ENCODE peak calls at places on chromosome 13, in ten cellular contexts. One of them, this sample, is unnamed.

GRCh38 chr13:51955281-51955771 is 55.9 kb downstream of the ATP7B start:
- DNase-seq in IMR-90: no peak
- DNase-seq in K562: peak; percentile 31
- DNase-seq in heart left ventricle: no peak
- DNase-seq in uterus: no peak
- DNase-seq in adrenal gland: no peak
- DNase-seq in HCT116: no peak
- DNase-seq in tibial nerve: no peak
- DNase-seq in stomach: no peak
- DNase-seq in gastrocnemius medialis: peak; percentile 6
- DNase-seq in this sample: no peak

GRCh38 chr13:76286178-76286577 is 600.0 kb downstream of the KCTD12 start:
- DNase-seq in IMR-90: peak; percentile 50
- DNase-seq in K562: no peak
- DNase-seq in heart left ventricle: no peak
- DNase-seq in uterus: no peak
- DNase-seq in adrenal gland: no peak
- DNase-seq in HCT116: no peak
- DNase-seq in tibial nerve: no peak
- DNase-seq in stomach: no peak
- DNase-seq in gastrocnemius medialis: no peak
- DNase-seq in this sample: peak; percentile 18

GRCh38 chr13:34035676-34036325 is 217.9 kb downstream of the RFC3 start:
- DNase-seq in IMR-90: no peak
- DNase-seq in K562: no peak
- DNase-seq in heart left ventricle: no peak
- DNase-seq in uterus: no peak
- DNase-seq in adrenal gland: no peak
- DNase-seq in HCT116: no peak
- DNase-seq in tibial nerve: no peak
- DNase-seq in stomach: no peak
- DNase-seq in gastrocnemius medialis: no peak
- DNase-seq in this sample: no peak

GRCh38 chr13:22455036-22455435 is 725.7 kb upstream of the SGCG start:
- DNase-seq in IMR-90: no peak
- DNase-seq in K562: no peak
- DNase-seq in heart left ventricle: no peak
- DNase-seq in uterus: no peak
- DNase-seq in adrenal gland: no peak
- DNase-seq in HCT116: no peak
- DNase-seq in tibial nerve: no peak
- DNase-seq in stomach: no peak
- DNase-seq in gastrocnemius medialis: no peak
- DNase-seq in this sample: no peak

GRCh38 chr13:37484056-37484455 is 114.5 kb downstream of the POSTN start:
- DNase-seq in IMR-90: no peak
- DNase-seq in K562: no peak
- DNase-seq in heart left ventricle: no peak
- DNase-seq in uterus: no peak
- DNase-seq in adrenal gland: no peak
- DNase-seq in HCT116: no peak
- DNase-seq in tibial nerve: no peak
- DNase-seq in stomach: no peak
- DNase-seq in gastrocnemius medialis: no peak
- DNase-seq in this sample: no peak

GRCh38 chr13:98520674-98521449 is 56.0 kb downstream of the STK24 start:
- DNase-seq in IMR-90: no peak
- DNase-seq in K562: no peak
- DNase-seq in heart left ventricle: no peak
- DNase-seq in uterus: no peak
- DNase-seq in adrenal gland: no peak
- DNase-seq in HCT116: no peak
- DNase-seq in tibial nerve: no peak
- DNase-seq in stomach: no peak
- DNase-seq in gastrocnemius medialis: no peak
- DNase-seq in this sample: no peak

GRCh38 chr13:114080739-114081561 is 51.5 kb downstream of the RASA3 start:
- DNase-seq in IMR-90: no peak
- DNase-seq in K562: no peak
- DNase-seq in heart left ventricle: peak; percentile 15
- DNase-seq in uterus: peak; percentile 13
- DNase-seq in adrenal gland: peak; percentile 48
- DNase-seq in HCT116: no peak
- DNase-seq in tibial nerve: no peak
- DNase-seq in stomach: no peak
- DNase-seq in gastrocnemius medialis: no peak
- DNase-seq in this sample: no peak

GRCh38 chr13:61414686-61415664 is 674 bp downstream of the PCDH20 start:
- DNase-seq in IMR-90: no peak
- DNase-seq in K562: no peak
- DNase-seq in heart left ventricle: peak; percentile 25
- DNase-seq in uterus: peak; percentile 21
- DNase-seq in adrenal gland: peak; percentile 55
- DNase-seq in HCT116: no peak
- DNase-seq in tibial nerve: no peak
- DNase-seq in stomach: peak; percentile 65
- DNase-seq in gastrocnemius medialis: no peak
- DNase-seq in this sample: peak; percentile 48

GRCh38 chr13:50153401-50153800 is 138.2 kb downstream of the KCNRG start:
- DNase-seq in IMR-90: no peak
- DNase-seq in K562: no peak
- DNase-seq in heart left ventricle: no peak
- DNase-seq in uterus: no peak
- DNase-seq in adrenal gland: no peak
- DNase-seq in HCT116: no peak
- DNase-seq in tibial nerve: no peak
- DNase-seq in stomach: no peak
- DNase-seq in gastrocnemius medialis: no peak
- DNase-seq in this sample: no peak

GRCh38 chr13:50154697-50155096 is 139.5 kb downstream of the KCNRG start:
- DNase-seq in IMR-90: no peak
- DNase-seq in K562: no peak
- DNase-seq in heart left ventricle: no peak
- DNase-seq in uterus: no peak
- DNase-seq in adrenal gland: no peak
- DNase-seq in HCT116: no peak
- DNase-seq in tibial nerve: no peak
- DNase-seq in stomach: no peak
- DNase-seq in gastrocnemius medialis: no peak
- DNase-seq in this sample: no peak

GRCh38 chr13:50152224-50152623 is 137.0 kb downstream of the KCNRG start:
- DNase-seq in IMR-90: no peak
- DNase-seq in K562: no peak
- DNase-seq in heart left ventricle: no peak
- DNase-seq in uterus: no peak
- DNase-seq in adrenal gland: no peak
- DNase-seq in HCT116: no peak
- DNase-seq in tibial nerve: no peak
- DNase-seq in stomach: no peak
- DNase-seq in gastrocnemius medialis: no peak
- DNase-seq in this sample: no peak

GRCh38 chr13:50153888-50154287 is 138.6 kb downstream of the KCNRG start:
- DNase-seq in IMR-90: no peak
- DNase-seq in K562: no peak
- DNase-seq in heart left ventricle: no peak
- DNase-seq in uterus: no peak
- DNase-seq in adrenal gland: no peak
- DNase-seq in HCT116: no peak
- DNase-seq in tibial nerve: no peak
- DNase-seq in stomach: no peak
- DNase-seq in gastrocnemius medialis: no peak
- DNase-seq in this sample: no peak

DNA sequence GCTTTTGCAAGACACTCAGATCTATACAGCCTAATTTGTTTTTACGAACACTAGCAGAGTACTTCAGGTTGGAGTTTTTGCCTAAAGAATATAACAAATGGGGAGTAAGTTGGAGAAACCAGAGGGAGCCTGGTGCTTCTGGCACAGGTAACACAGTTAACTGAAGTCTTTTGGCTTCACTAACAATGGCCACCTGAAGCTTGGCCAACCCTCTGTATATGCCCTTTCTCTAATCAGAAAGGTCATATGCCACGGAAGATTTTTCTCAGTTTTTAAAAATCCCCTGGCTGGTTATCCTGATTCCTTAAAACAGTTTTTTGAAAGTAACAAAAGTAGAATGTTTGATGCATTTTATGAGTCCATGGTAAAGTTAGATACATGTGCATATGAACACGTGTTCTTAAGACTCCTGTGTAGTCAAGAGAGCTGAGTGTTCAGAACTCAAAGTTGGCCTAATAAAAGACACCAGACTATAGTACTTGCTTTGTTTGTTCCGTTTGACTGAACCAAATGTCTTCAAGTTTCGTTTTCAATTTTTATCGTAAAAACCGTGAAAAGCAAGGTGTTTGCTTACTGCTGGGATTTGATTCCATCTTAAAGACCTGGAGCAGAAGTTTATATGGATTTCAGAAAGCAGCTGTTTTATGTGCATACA is 137.5 kb downstream of the KCNRG start:
- DNase-seq in IMR-90: no peak
- DNase-seq in K562: no peak
- DNase-seq in heart left ventricle: no peak
- DNase-seq in uterus: no peak
- DNase-seq in adrenal gland: no peak
- DNase-seq in HCT116: no peak
- DNase-seq in tibial nerve: no peak
- DNase-seq in stomach: no peak
- DNase-seq in gastrocnemius medialis: no peak
- DNase-seq in this sample: no peak
- H3K4me3 ChIP-seq in IMR-90: no peak overlapping the region
- H3K4me3 ChIP-seq in K562: no peak overlapping the region
- H3K4me3 ChIP-seq in heart left ventricle: peak overlapping the region; percentile 15
- H3K4me3 ChIP-seq in uterus: no peak overlapping the region
- H3K4me3 ChIP-seq in adrenal gland: no peak overlapping the region
- H3K4me3 ChIP-seq in HCT116: no peak overlapping the region
- H3K4me3 ChIP-seq in tibial nerve: peak overlapping the region; percentile 9
- H3K4me3 ChIP-seq in stomach: no peak overlapping the region
- H3K4me3 ChIP-seq in gastrocnemius medialis: no peak overlapping the region
- H3K4me3 ChIP-seq in this sample: no peak overlapping the region

GRCh38 chr13:41212881-41213280 is 18.5 kb upstream of the KBTBD7 start:
- DNase-seq in IMR-90: no peak
- DNase-seq in K562: no peak
- DNase-seq in heart left ventricle: no peak
- DNase-seq in uterus: no peak
- DNase-seq in adrenal gland: no peak
- DNase-seq in HCT116: no peak
- DNase-seq in tibial nerve: no peak
- DNase-seq in stomach: no peak
- DNase-seq in gastrocnemius medialis: no peak
- DNase-seq in this sample: no peak

GRCh38 chr13:41213316-41213715 is 18.9 kb upstream of the KBTBD7 start:
- DNase-seq in IMR-90: no peak
- DNase-seq in K562: no peak
- DNase-seq in heart left ventricle: no peak
- DNase-seq in uterus: no peak
- DNase-seq in adrenal gland: no peak
- DNase-seq in HCT116: no peak
- DNase-seq in tibial nerve: no peak
- DNase-seq in stomach: no peak
- DNase-seq in gastrocnemius medialis: no peak
- DNase-seq in this sample: no peak

GRCh38 chr13:41206467-41206866 is 12.1 kb upstream of the KBTBD7 start:
- DNase-seq in IMR-90: no peak
- DNase-seq in K562: no peak
- DNase-seq in heart left ventricle: no peak
- DNase-seq in uterus: no peak
- DNase-seq in adrenal gland: no peak
- DNase-seq in HCT116: no peak
- DNase-seq in tibial nerve: no peak
- DNase-seq in stomach: no peak
- DNase-seq in gastrocnemius medialis: no peak
- DNase-seq in this sample: no peak

GRCh38 chr13:41213919-41214318 is 19.6 kb upstream of the KBTBD7 start:
- DNase-seq in IMR-90: no peak
- DNase-seq in K562: no peak
- DNase-seq in heart left ventricle: no peak
- DNase-seq in uterus: no peak
- DNase-seq in adrenal gland: no peak
- DNase-seq in HCT116: no peak
- DNase-seq in tibial nerve: no peak
- DNase-seq in stomach: no peak
- DNase-seq in gastrocnemius medialis: no peak
- DNase-seq in this sample: no peak

GRCh38 chr13:41211062-41211461 is 16.7 kb upstream of the KBTBD7 start:
- DNase-seq in IMR-90: no peak
- DNase-seq in K562: no peak
- DNase-seq in heart left ventricle: no peak
- DNase-seq in uterus: no peak
- DNase-seq in adrenal gland: no peak
- DNase-seq in HCT116: no peak
- DNase-seq in tibial nerve: no peak
- DNase-seq in stomach: no peak
- DNase-seq in gastrocnemius medialis: no peak
- DNase-seq in this sample: no peak
- TF ChIP-seq POLR2A in IMR-90: no peak
- TF ChIP-seq POLR2A in K562: no peak
- TF ChIP-seq POLR2A in heart left ventricle: no peak
- TF ChIP-seq POLR2A in uterus: no peak
- TF ChIP-seq POLR2A in adrenal gland: no peak
- TF ChIP-seq POLR2A in HCT116: no peak
- TF ChIP-seq POLR2A in tibial nerve: no peak
- TF ChIP-seq POLR2A in stomach: no peak
- TF ChIP-seq POLR2A in gastrocnemius medialis: no peak
- TF ChIP-seq POLR2A in this sample: no peak

DNA sequence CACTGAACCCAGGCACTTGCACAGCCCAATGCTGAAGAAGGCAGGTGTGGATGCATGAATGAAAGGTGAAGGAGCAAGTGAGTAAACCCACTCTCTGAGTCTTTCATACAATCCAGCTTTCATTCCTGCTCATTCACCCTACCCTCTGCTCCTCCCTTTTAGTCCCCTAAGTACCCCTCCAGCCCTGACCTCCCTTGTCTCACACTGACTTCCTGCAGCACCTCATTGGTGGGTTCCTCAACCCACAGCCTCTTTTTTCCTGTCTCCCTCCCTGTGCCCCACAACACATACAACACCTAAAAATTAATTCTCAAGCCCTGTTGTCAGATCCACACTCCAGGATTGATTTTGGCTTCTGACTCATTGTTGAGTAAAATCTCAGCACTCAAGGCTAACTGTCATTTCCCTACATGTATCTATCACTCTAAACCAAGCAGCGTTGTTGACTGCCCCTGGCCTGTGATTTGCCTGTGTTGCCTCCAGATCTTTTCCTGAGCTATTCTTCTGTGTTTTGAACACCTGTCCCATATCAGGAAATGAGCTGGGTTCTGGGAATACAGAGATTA is 177.4 kb upstream of the SERP2 start:
- DNase-seq in IMR-90: no peak
- DNase-seq in K562: no peak
- DNase-seq in heart left ventricle: no peak
- DNase-seq in uterus: no peak
- DNase-seq in adrenal gland: no peak
- DNase-seq in HCT116: no peak
- DNase-seq in tibial nerve: no peak
- DNase-seq in stomach: no peak
- DNase-seq in gastrocnemius medialis: no peak
- DNase-seq in this sample: no peak
- H3K4me1 ChIP-seq in IMR-90: peaks cover 3% of the 10 kb centered on the region
- H3K4me1 ChIP-seq in K562: no peaks in the 10 kb centered on the region
- H3K4me1 ChIP-seq in heart left ventricle: no peaks in the 10 kb centered on the region
- H3K4me1 ChIP-seq in uterus: no peaks in the 10 kb centered on the region
- H3K4me1 ChIP-seq in adrenal gland: no peaks in the 10 kb centered on the region
- H3K4me1 ChIP-seq in HCT116: peaks cover 40% of the 10 kb centered on the region
- H3K4me1 ChIP-seq in tibial nerve: no peaks in the 10 kb centered on the region
- H3K4me1 ChIP-seq in stomach: peaks cover 44% of the 10 kb centered on the region
- H3K4me1 ChIP-seq in gastrocnemius medialis: peaks cover 26% of the 10 kb centered on the region
- H3K4me1 ChIP-seq in this sample: peaks cover 3% of the 10 kb centered on the region

DNA sequence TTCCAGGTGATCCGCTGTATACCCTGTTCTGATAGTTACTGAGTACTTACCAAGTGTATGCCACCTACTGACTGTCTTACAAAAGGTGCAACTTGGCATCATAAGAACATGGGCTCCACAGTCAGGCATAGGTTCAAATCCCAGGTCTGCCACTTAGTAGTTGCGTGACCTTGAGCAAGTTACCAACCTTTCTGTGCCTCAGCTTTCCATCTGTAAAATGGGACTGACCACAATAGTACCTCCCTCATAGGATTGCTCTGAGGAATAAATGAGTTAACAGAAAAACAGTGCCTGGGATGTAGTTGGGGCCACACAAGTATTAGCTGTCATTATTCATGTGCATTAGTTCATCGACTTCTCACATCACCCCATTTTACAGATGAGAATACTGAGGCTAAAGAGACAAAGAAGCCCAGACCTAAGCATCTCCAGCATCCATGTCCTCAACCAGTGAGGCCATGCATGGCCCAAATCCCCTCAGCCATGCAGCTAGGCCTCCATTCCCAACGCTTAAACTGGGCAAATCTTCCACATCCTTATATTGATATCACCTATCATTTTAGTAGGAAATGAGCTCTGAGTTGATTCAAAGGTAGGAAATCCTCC is 51.3 kb upstream of the UBE2L5 start:
- DNase-seq in IMR-90: no peak
- DNase-seq in K562: no peak
- DNase-seq in heart left ventricle: no peak
- DNase-seq in uterus: no peak
- DNase-seq in adrenal gland: no peak
- DNase-seq in HCT116: no peak
- DNase-seq in tibial nerve: no peak
- DNase-seq in stomach: no peak
- DNase-seq in gastrocnemius medialis: no peak
- DNase-seq in this sample: no peak
- H3K4me3 ChIP-seq in IMR-90: no peak overlapping the region
- H3K4me3 ChIP-seq in K562: no peak overlapping the region
- H3K4me3 ChIP-seq in heart left ventricle: no peak overlapping the region
- H3K4me3 ChIP-seq in uterus: no peak overlapping the region
- H3K4me3 ChIP-seq in adrenal gland: no peak overlapping the region
- H3K4me3 ChIP-seq in HCT116: no peak overlapping the region
- H3K4me3 ChIP-seq in tibial nerve: no peak overlapping the region
- H3K4me3 ChIP-seq in stomach: no peak overlapping the region
- H3K4me3 ChIP-seq in gastrocnemius medialis: no peak overlapping the region
- H3K4me3 ChIP-seq in this sample: no peak overlapping the region

This sample was measured in testis.